ENCODE peak calls at places on chromosomes 1 and 21, in six cellular contexts. M, W, Q, F, B and X are unnamed samples.

GRCh38 chr1:17617787-17618557 is 78.5 kb downstream of the ARHGEF10L start:
- DNase-seq in M (no peak), W (no peak), Q (no peak), F (no peak), B (no peak), X (no peak)

GRCh38 chr21:34916446-34916845 is 132.7 kb downstream of the RUNX1 start:
- DNase-seq in M (peak), W (no peak), Q (no peak), F (no peak), B (no peak), X (no peak)

GRCh38 chr21:42590431-42591131 is 62.8 kb upstream of the PDE9A start:
- DNase-seq in M (no peak), W (no peak), Q (no peak), F (no peak), B (no peak), X (no peak)

GRCh38 chr1:16960560-16961296 is 19.7 kb downstream of the MFAP2 start:
- DNase-seq in M (no peak), W (peak), Q (peak), F (peak), B (peak), X (peak)

GRCh38 chr1:43585596-43585995 is 54.9 kb downstream of the PTPRF start:
- DNase-seq in M (no peak), W (no peak), Q (no peak), F (no peak), B (no peak), X (no peak)

GRCh38 chr1:97989094-97989680 is 68.4 kb upstream of the DPYD start:
- DNase-seq in M (no peak), W (no peak), Q (no peak), F (no peak), B (no peak), X (no peak)

GRCh38 chr1:20511518-20512428 is 3.8 kb upstream of the MUL1 start:
- DNase-seq in M (no peak), W (no peak), Q (no peak), F (no peak), B (peak), X (no peak)

GRCh38 chr1:205351984-205352713 is 4.6 kb downstream of the KLHDC8A start:
- DNase-seq in M (no peak), W (peak), Q (no peak), F (peak), B (no peak), X (no peak)

GRCh38 chr1:36231191-36231590 is 6.9 kb downstream of the THRAP3 start:
- DNase-seq in M (no peak), W (no peak), Q (no peak), F (no peak), B (no peak), X (no peak)

GRCh38 chr1:42319128-42319851 is 15.7 kb downstream of the FOXJ3 start:
- DNase-seq in M (no peak), W (no peak), Q (no peak), F (no peak), B (no peak), X (no peak)

GRCh38 chr1:201790261-201790660 is 38.7 kb upstream of the IPO9 start:
- DNase-seq in M (no peak), W (no peak), Q (no peak), F (no peak), B (peak), X (no peak)

GRCh38 chr1:115134850-115135484 is 45.7 kb upstream of the TSPAN2 start:
- DNase-seq in M (peak), W (no peak), Q (no peak), F (no peak), B (no peak), X (no peak)

GRCh38 chr1:33516891-33517550 is 44.6 kb downstream of the ZSCAN20 start:
- DNase-seq in M (no peak), W (no peak), Q (no peak), F (no peak), B (no peak), X (no peak)

GRCh38 chr1:234601217-234602017 is 8.6 kb downstream of the IRF2BP2 start:
- DNase-seq in M (no peak), W (no peak), Q (no peak), F (no peak), B (peak), X (no peak)

GRCh38 chr21:26715878-26716506 is 129.2 kb downstream of the ADAMTS1 start:
- DNase-seq in M (peak), W (peak), Q (peak), F (no peak), B (peak), X (no peak)

GRCh38 chr1:198304431-198304830 is 147.6 kb downstream of the NEK7 start:
- DNase-seq in M (no peak), W (no peak), Q (no peak), F (no peak), B (no peak), X (no peak)

GRCh38 chr1:193335797-193336428 is 149.5 kb upstream of the B3GALT2 start:
- DNase-seq in M (peak), W (no peak), Q (no peak), F (no peak), B (no peak), X (no peak)

GRCh38 chr1:25549273-25550154 is 6.1 kb downstream of the LDLRAP1 start:
- DNase-seq in M (no peak), W (no peak), Q (no peak), F (no peak), B (no peak), X (no peak)

GRCh38 chr1:32612189-32612881 is 38.0 kb downstream of the ZBTB8OS start:
- DNase-seq in M (no peak), W (peak), Q (peak), F (peak), B (peak), X (peak)

GRCh38 chr1:117664314-117664713 is 58.5 kb downstream of the TENT5C start:
- DNase-seq in M (no peak), W (no peak), Q (no peak), F (no peak), B (no peak), X (no peak)

DNA sequence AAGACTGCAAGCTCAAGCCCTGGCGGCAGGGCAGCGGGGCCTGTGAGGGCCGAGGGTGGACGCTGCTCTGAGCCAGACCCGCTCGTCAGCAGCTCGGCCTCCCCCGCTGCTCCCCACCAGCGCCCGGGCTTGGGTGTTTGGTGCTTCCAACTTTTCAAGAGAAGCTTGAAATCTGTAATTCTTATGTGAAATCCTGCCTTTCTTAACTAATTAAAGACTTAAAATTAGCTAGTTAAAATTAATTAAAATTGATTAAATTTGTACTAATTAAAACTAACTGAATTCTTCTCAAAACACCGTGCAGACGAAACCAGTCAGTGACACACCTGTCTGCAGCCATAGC is 14.0 kb upstream of the SLC19A1 start:
- DNase-seq in M (no peak), W (no peak), Q (no peak), F (no peak), B (no peak), X (no peak)
- TF ChIP-seq CTCF in M (no peak), W (no peak), Q (no peak), F (no peak), B (no peak), X (peak)

GRCh38 chr21:44909719-44910118 is 11.0 kb downstream of the ITGB2 start:
- DNase-seq in M (no peak), W (no peak), Q (no peak), F (no peak), B (no peak), X (no peak)

GRCh38 chr21:44912158-44912473 is 8.6 kb downstream of the ITGB2 start:
- DNase-seq in M (no peak), W (no peak), Q (no peak), F (no peak), B (no peak), X (no peak)

GRCh38 chr21:44910229-44911065 is 10.3 kb downstream of the ITGB2 start:
- DNase-seq in M (no peak), W (no peak), Q (no peak), F (no peak), B (no peak), X (no peak)

GRCh38 chr21:44911066-44911383 is 9.7 kb downstream of the ITGB2 start:
- DNase-seq in M (no peak), W (no peak), Q (no peak), F (no peak), B (no peak), X (no peak)

GRCh38 chr21:44911384-44912157 is 9.1 kb downstream of the ITGB2 start:
- DNase-seq in M (no peak), W (no peak), Q (no peak), F (peak), B (peak), X (no peak)
- TF ChIP-seq CTCF in M (no peak), W (no peak), Q (no peak), F (no peak), B (no peak), X (no peak)

DNA sequence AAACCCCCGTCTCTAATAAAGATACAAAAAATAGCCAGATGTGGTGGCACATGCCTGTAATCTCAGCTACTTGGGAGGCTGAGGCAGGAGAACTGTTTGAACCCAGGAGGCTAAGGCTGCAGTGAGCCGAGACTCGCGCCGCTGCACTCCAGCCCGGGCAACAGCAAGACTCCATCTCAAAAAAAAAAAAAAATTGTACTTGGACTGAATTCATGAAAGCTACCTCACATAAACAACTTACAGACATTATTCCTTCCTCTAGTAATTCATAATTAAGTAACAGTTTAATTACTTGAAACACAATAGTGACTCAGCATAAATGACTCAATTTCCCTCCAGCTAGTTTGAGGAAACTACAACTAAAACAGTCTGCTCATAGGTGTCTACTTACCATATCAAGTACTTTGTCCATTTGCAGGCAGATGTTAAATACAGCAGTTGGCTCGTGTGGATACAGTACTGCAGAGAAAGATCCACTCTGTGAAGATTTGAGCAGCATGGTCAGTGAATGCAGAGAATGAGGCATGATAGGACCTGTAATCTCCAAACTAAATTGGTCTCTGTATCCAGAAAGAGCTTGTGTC is 9.4 kb downstream of the DONSON start:
- DNase-seq in M (no peak), W (no peak), Q (no peak), F (no peak), B (no peak), X (no peak)
- TF ChIP-seq CTCF in M (no peak), W (no peak), Q (no peak), F (no peak), B (no peak), X (no peak)

GRCh38 chr1:2528966-2529750 is 905 bp downstream of the HES5 start:
- DNase-seq in M (no peak), W (peak), Q (no peak), F (no peak), B (peak), X (no peak)
- TF ChIP-seq CTCF in M (no peak), W (no peak), Q (no peak), F (no peak), B (peak), X (no peak)